ENCODE peak calls at places on chromosomes 3 and 15, in ten cellular contexts. P is mesothelial cell of epicardium; R is NCI-H1105 treated with DMSO at 0.1 percent for 48 hours; Y is left ventricle myocardium inferior; U is stimulated activated CD8-positive, alpha-beta memory T cell treated with anti-CD3 and anti-CD28 coated beads, Interleukin-4, amount 100 ng/mL, for 4 hours; C is C1 segment of cervical spinal cord; B is OCI-LY7; F is A549; O is WERI-Rb-1; A is NCI-H1092. X is an unnamed sample.

GRCh38 chr3:64344721-64345207 is 119.5 kb upstream of the PRICKLE2 start:
- DNase-seq in O (no peak), A (no peak), Y (no peak), R (no peak), U (no peak), P (no peak), C (no peak), F (peak), B (no peak), X (no peak)

GRCh38 chr15:74156678-74157411 is 16.7 kb upstream of the ISLR start:
- DNase-seq in B (no peak), O (no peak), C (no peak), P (no peak), F (no peak), Y (no peak), R (no peak), A (no peak), U (no peak), X (no peak)

GRCh38 chr15:89828324-89829145 is 13.9 kb upstream of the ANPEP start:
- DNase-seq in Y (peak), B (no peak), A (no peak), R (no peak), O (no peak), C (no peak), F (peak), U (no peak), P (no peak), X (peak)

GRCh38 chr15:40991355-40991754 is 38.1 kb downstream of the CHAC1 start:
- DNase-seq in F (no peak), R (no peak), Y (no peak), U (no peak), P (no peak), B (no peak), C (no peak), O (peak), A (no peak), X (no peak)

GRCh38 chr15:88647362-88648105 is 8.7 kb downstream of the ISG20 start:
- DNase-seq in F (no peak), O (no peak), B (peak), C (no peak), R (no peak), A (no peak), U (no peak), Y (no peak), P (peak), X (peak)

GRCh38 chr15:66842710-66843441 is 140.8 kb downstream of the SMAD6 start:
- DNase-seq in A (no peak), B (no peak), Y (peak), R (peak), O (peak), U (no peak), P (peak), C (peak), F (peak), X (peak)

GRCh38 chr3:100205161-100205560 is 55.6 kb upstream of the TBC1D23 start:
- DNase-seq in O (no peak), R (no peak), P (no peak), B (no peak), A (no peak), U (no peak), Y (no peak), F (no peak), C (no peak), X (no peak)

GRCh38 chr3:188185717-188186236 is 31.8 kb downstream of the LPP start:
- DNase-seq in O (no peak), B (no peak), Y (no peak), P (no peak), U (no peak), F (no peak), A (peak), C (no peak), R (peak), X (peak)

GRCh38 chr15:48557335-48557734 is 88.2 kb downstream of the FBN1 start:
- DNase-seq in U (no peak), B (no peak), A (no peak), P (no peak), O (no peak), R (no peak), F (no peak), C (no peak), Y (peak), X (no peak)

GRCh38 chr15:81548350-81549116 is 174.5 kb upstream of the TMC3 start:
- DNase-seq in B (no peak), R (no peak), C (no peak), A (no peak), Y (no peak), U (no peak), O (no peak), P (no peak), F (no peak), X (no peak)

GRCh38 chr3:61570813-61571212 is 9.4 kb downstream of the PTPRG start:
- DNase-seq in A (no peak), P (no peak), Y (no peak), F (no peak), C (no peak), B (no peak), U (no peak), O (no peak), R (no peak), X (no peak)

GRCh38 chr3:195508185-195508584 is 34.9 kb downstream of the PPP1R2 start:
- DNase-seq in U (no peak), Y (no peak), P (no peak), A (no peak), C (no peak), O (no peak), F (no peak), B (no peak), R (no peak), X (no peak)

GRCh38 chr3:130786306-130786705 is 39.7 kb upstream of the PIK3R4 start:
- DNase-seq in B (no peak), R (no peak), P (no peak), F (no peak), C (no peak), U (no peak), A (no peak), Y (no peak), O (no peak), X (no peak)

GRCh38 chr3:197371521-197372075 is 73.2 kb upstream of the DLG1 start:
- DNase-seq in Y (no peak), P (peak), F (no peak), R (peak), B (no peak), A (peak), O (peak), C (no peak), U (no peak), X (no peak)

GRCh38 chr3:8482960-8483665 is 18.5 kb upstream of the LMCD1 start:
- DNase-seq in A (peak), R (no peak), U (no peak), B (no peak), Y (peak), C (peak), F (peak), O (no peak), P (no peak), X (peak)

GRCh38 chr3:191246628-191247027 is 47.6 kb downstream of the OSTN start:
- DNase-seq in O (no peak), R (no peak), U (no peak), Y (no peak), B (no peak), P (no peak), A (no peak), F (peak), C (no peak), X (no peak)

GRCh38 chr15:39625451-39625850 is 44.6 kb downstream of the THBS1 start:
- DNase-seq in F (no peak), C (no peak), B (no peak), R (no peak), O (no peak), Y (no peak), A (no peak), P (no peak), U (no peak), X (no peak)

GRCh38 chr3:195003006-195003892 is 267.7 kb downstream of the XXYLT1 start:
- DNase-seq in U (no peak), A (no peak), F (no peak), R (no peak), C (no peak), P (peak), B (no peak), Y (peak), O (no peak), X (peak)

GRCh38 chr3:146374146-146374545 is 95.2 kb downstream of the PLSCR2 start:
- DNase-seq in U (no peak), P (no peak), C (no peak), A (no peak), B (no peak), F (peak), Y (no peak), O (no peak), R (no peak), X (no peak)

GRCh38 chr3:139105154-139105702 is 60.5 kb upstream of the PRR23C start:
- DNase-seq in O (no peak), Y (no peak), P (no peak), A (no peak), C (no peak), U (no peak), B (no peak), F (no peak), R (no peak), X (no peak)